ENCODE peak calls at places on chromosomes 12 and 14, in six cellular contexts. K, Q, D, T, Z and R are unnamed samples.

GRCh38 chr12:106064622-106065021 is 74.1 kb downstream of the NUAK1 start:
- DNase-seq in K (no peak), Q (no peak), D (no peak), T (no peak), Z (no peak), R (no peak)

GRCh38 chr12:123010681-123011080 is 30.2 kb downstream of the ARL6IP4 start:
- DNase-seq in K (no peak), Q (no peak), D (no peak), T (no peak), Z (no peak), R (no peak)

GRCh38 chr12:124778411-124778810 is 85.3 kb downstream of the SCARB1 start:
- DNase-seq in K (no peak), Q (no peak), D (no peak), T (no peak), Z (no peak), R (peak; percentile 41)

GRCh38 chr12:5276327-5276880 is 155.5 kb upstream of the NTF3 start:
- DNase-seq in K (no peak), Q (no peak), D (no peak), T (no peak), Z (no peak), R (no peak)

GRCh38 chr12:47797432-47797831 is 22.3 kb downstream of the HDAC7 start:
- DNase-seq in K (peak; percentile 50), Q (no peak), D (no peak), T (peak; percentile 49), Z (no peak), R (peak; percentile 45)

GRCh38 chr12:106303202-106303820 is 778 bp downstream of the TCP11L2 start:
- DNase-seq in K (peak; percentile 97), Q (peak; percentile 80), D (peak; percentile 75), T (peak; percentile 81), Z (peak; percentile 93), R (peak; percentile 77)

GRCh38 chr12:64824500-64825142 is at the start of gene TBC1D30:
- DNase-seq in K (peak; percentile 55), Q (no peak), D (no peak), T (no peak), Z (peak; percentile 19), R (no peak)

GRCh38 chr12:24903305-24904088 is 45.4 kb downstream of the BCAT1 start:
- DNase-seq in K (no peak), Q (no peak), D (no peak), T (no peak), Z (no peak), R (no peak)

GRCh38 chr14:87628129-87628528 is 364.9 kb downstream of the GALC start:
- DNase-seq in K (peak; percentile 53), Q (no peak), D (no peak), T (no peak), Z (no peak), R (no peak)

GRCh38 chr12:82896979-82897378 is 210.3 kb downstream of the TMTC2 start:
- DNase-seq in K (no peak), Q (no peak), D (no peak), T (peak; percentile 63), Z (no peak), R (no peak)

GRCh38 chr14:104935026-104935650 is 10.5 kb downstream of the PLD4 start:
- DNase-seq in K (no peak), Q (no peak), D (peak; percentile 5), T (no peak), Z (no peak), R (no peak)

GRCh38 chr12:4307593-4308333 is 13.2 kb upstream of the TIGAR start:
- DNase-seq in K (peak; percentile 81), Q (no peak), D (peak; percentile 43), T (peak; percentile 77), Z (peak; percentile 52), R (peak; percentile 23)

GRCh38 chr12:2792670-2793500 is 1.9 kb upstream of the FKBP4 start:
- DNase-seq in K (no peak), Q (no peak), D (no peak), T (no peak), Z (no peak), R (no peak)

GRCh38 chr14:86935241-86935640 is 1057.7 kb downstream of the GALC start:
- DNase-seq in K (no peak), Q (no peak), D (no peak), T (no peak), Z (no peak), R (no peak)

GRCh38 chr12:54191550-54192022 is 2.8 kb upstream of the SMUG1 start:
- DNase-seq in K (peak; percentile 87), Q (peak; percentile 56), D (peak; percentile 76), T (peak; percentile 87), Z (peak; percentile 72), R (peak; percentile 82)

GRCh38 chr12:42756841-42757661 is 167.5 kb upstream of the PRICKLE1 start:
- DNase-seq in K (no peak), Q (no peak), D (no peak), T (no peak), Z (no peak), R (no peak)

GRCh38 chr14:48275301-48275700 is 599.9 kb upstream of the MDGA2 start:
- DNase-seq in K (no peak), Q (no peak), D (no peak), T (no peak), Z (no peak), R (no peak)

GRCh38 chr12:67451206-67451605 is 182.0 kb downstream of the CAND1 start:
- DNase-seq in K (no peak), Q (no peak), D (no peak), T (no peak), Z (no peak), R (no peak)

GRCh38 chr12:93164103-93164880 is 213.4 kb upstream of the NUDT4 start:
- DNase-seq in K (no peak), Q (no peak), D (no peak), T (no peak), Z (no peak), R (no peak)

GRCh38 chr14:74500417-74501134 is 7.0 kb downstream of the ISCA2 start:
- DNase-seq in K (no peak), Q (no peak), D (no peak), T (no peak), Z (no peak), R (no peak)

GRCh38 chr14:38880643-38881567 is 222.1 kb downstream of the SEC23A start:
- DNase-seq in K (no peak), Q (no peak), D (no peak), T (no peak), Z (no peak), R (no peak)

GRCh38 chr12:104634044-104634443 is 177.3 kb downstream of the CHST11 start:
- DNase-seq in K (no peak), Q (no peak), D (no peak), T (no peak), Z (no peak), R (no peak)

GRCh38 chr12:104630230-104630670 is 173.5 kb downstream of the CHST11 start:
- DNase-seq in K (no peak), Q (no peak), D (no peak), T (no peak), Z (no peak), R (no peak)

GRCh38 chr12:104635944-104636343 is 179.2 kb downstream of the CHST11 start:
- DNase-seq in K (no peak), Q (no peak), D (no peak), T (no peak), Z (no peak), R (no peak)

GRCh38 chr12:104634852-104635251 is 178.1 kb downstream of the CHST11 start:
- DNase-seq in K (no peak), Q (no peak), D (no peak), T (no peak), Z (no peak), R (no peak)

GRCh38 chr12:104632724-104633181 is 176.0 kb downstream of the CHST11 start:
- DNase-seq in K (no peak), Q (no peak), D (no peak), T (no peak), Z (no peak), R (peak; percentile 73)
- H3K27ac ChIP-seq in K (no peak overlapping the region), Q (no peak overlapping the region), D (no peak overlapping the region), T (peak overlapping the region; percentile 27), Z (no peak overlapping the region), R (no peak overlapping the region)

GRCh38 chr12:110243227-110243626 is 37.8 kb upstream of the ATP2A2 start:
- DNase-seq in K (no peak), Q (no peak), D (no peak), T (no peak), Z (no peak), R (no peak)
- H3K27ac ChIP-seq in K (no peak overlapping the region), Q (no peak overlapping the region), D (no peak overlapping the region), T (no peak overlapping the region), Z (no peak overlapping the region), R (no peak overlapping the region)

GRCh38 chr12:119682635-119683340 is 14.9 kb downstream of the PRKAB1 start:
- DNase-seq in K (no peak), Q (no peak), D (no peak), T (no peak), Z (no peak), R (no peak)

GRCh38 chr12:119684730-119685129 is 16.8 kb downstream of the PRKAB1 start:
- DNase-seq in K (no peak), Q (no peak), D (no peak), T (no peak), Z (no peak), R (no peak)

GRCh38 chr12:119683816-119684215 is 15.9 kb downstream of the PRKAB1 start:
- DNase-seq in K (no peak), Q (no peak), D (no peak), T (no peak), Z (no peak), R (no peak)

GRCh38 chr12:119681953-119682352 is 14.0 kb downstream of the PRKAB1 start:
- DNase-seq in K (no peak), Q (no peak), D (no peak), T (no peak), Z (peak; percentile 23), R (no peak)

GRCh38 chr12:119683413-119683812 is 15.5 kb downstream of the PRKAB1 start:
- DNase-seq in K (no peak), Q (no peak), D (no peak), T (no peak), Z (no peak), R (no peak)
- H3K27ac ChIP-seq in K (no peak overlapping the region), Q (no peak overlapping the region), D (peak overlapping the region; percentile 63), T (peak overlapping the region; percentile 73), Z (no peak overlapping the region), R (no peak overlapping the region)

GRCh38 chr14:37592288-37593274 is 2.5 kb downstream of the FOXA1 start:
- DNase-seq in K (peak; percentile 38), Q (no peak), D (no peak), T (no peak), Z (peak; percentile 6), R (no peak)

GRCh38 chr14:37590810-37591139 is 4.3 kb downstream of the FOXA1 start:
- DNase-seq in K (no peak), Q (no peak), D (no peak), T (no peak), Z (no peak), R (no peak)

GRCh38 chr14:37590096-37590809 is 4.8 kb downstream of the FOXA1 start:
- DNase-seq in K (no peak), Q (no peak), D (no peak), T (no peak), Z (no peak), R (no peak)

GRCh38 chr14:37591311-37591940 is 3.6 kb downstream of the FOXA1 start:
- DNase-seq in K (peak; percentile 36), Q (no peak), D (no peak), T (peak; percentile 65), Z (peak; percentile 5), R (no peak)

DNA sequence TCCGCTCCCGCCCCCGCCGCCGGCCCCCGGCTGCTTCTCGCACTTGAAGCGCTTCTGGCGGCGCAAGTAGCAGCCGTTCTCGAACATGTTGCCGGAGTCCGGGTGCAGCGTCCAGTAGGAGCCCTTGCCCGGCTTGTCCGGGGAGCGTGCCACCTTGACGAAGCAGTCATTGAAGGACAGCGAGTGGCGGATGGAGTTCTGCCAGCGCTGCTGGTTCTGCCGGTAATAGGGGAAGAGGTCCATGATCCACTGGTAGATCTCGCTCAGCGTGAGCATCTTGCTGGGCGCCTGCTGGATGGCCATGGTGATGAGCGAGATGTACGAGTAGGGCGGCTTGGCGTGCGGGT is 3.1 kb downstream of the FOXA1 start:
- DNase-seq in K (peak; percentile 50), Q (no peak), D (no peak), T (peak; percentile 64), Z (no peak), R (no peak)
- H3K27ac ChIP-seq in K (no peak overlapping the region), Q (no peak overlapping the region), D (no peak overlapping the region), T (peak overlapping the region; percentile 92), Z (no peak overlapping the region), R (no peak overlapping the region)